ENCODE peak calls at places on chromosomes 4 and X, in five cellular contexts. R is breast epithelium, P is suprapubic skin, N is K562, F is upper lobe of left lung. C is an unnamed sample.
A peak's percentile ranks its signal among the peaks of the same experiment; 100 is the strongest.

GRCh38 chrX:131332331-131332730 is 43.2 kb upstream of the IGSF1 start:
- DNase-seq in N (peak; percentile 3), F (no peak), P (no peak), R (no peak), C (no peak)

GRCh38 chrX:49192722-49193328 is 6.7 kb upstream of the PRICKLE3 start:
- DNase-seq in P (no peak), F (no peak), R (no peak), N (peak; percentile 69), C (no peak)

GRCh38 chrX:31147175-31147574 is 75.3 kb upstream of the FTHL17 start:
- DNase-seq in F (no peak), R (no peak), N (no peak), P (no peak), C (no peak)

GRCh38 chr4:121777625-121778024 is 12.7 kb upstream of the SMIM43 start:
- DNase-seq in R (no peak), F (no peak), P (no peak), N (no peak), C (no peak)

GRCh38 chr4:33577798-33578197 is 2666.5 kb downstream of the ARAP2 start:
- DNase-seq in P (no peak), F (no peak), N (no peak), R (no peak), C (no peak)

GRCh38 chr4:77994194-77994721 is 62.9 kb upstream of the FRAS1 start:
- DNase-seq in N (peak; percentile 54), F (no peak), P (no peak), R (no peak), C (peak; percentile 8)

GRCh38 chrX:10015711-10016515 is 48.8 kb downstream of the CLDN34 start:
- DNase-seq in P (peak; percentile 77), R (peak; percentile 20), N (no peak), F (no peak), C (no peak)

GRCh38 chrX:97787849-97788248 is 904.1 kb downstream of the RPA4 start:
- DNase-seq in P (no peak), F (no peak), N (no peak), R (no peak), C (no peak)

GRCh38 chrX:63424063-63424462 is 72.9 kb upstream of the SPIN4 start:
- DNase-seq in N (no peak), R (no peak), P (no peak), F (no peak), C (no peak)

GRCh38 chr4:38026138-38026740 is 66.0 kb downstream of the PTTG2 start:
- DNase-seq in R (no peak), F (no peak), N (no peak), P (no peak), C (no peak)

GRCh38 chrX:45322820-45323219 is 122.1 kb upstream of the DIPK2B start:
- DNase-seq in R (no peak), P (no peak), F (no peak), N (no peak), C (no peak)

GRCh38 chr4:7112656-7113055 is 44.8 kb upstream of the GRPEL1 start:
- DNase-seq in F (peak; percentile 12), P (no peak), R (no peak), N (no peak), C (no peak)

GRCh38 chrX:41335590-41336331 is 1.8 kb downstream of the DDX3X start:
- DNase-seq in N (no peak), F (no peak), R (no peak), P (no peak), C (no peak)

GRCh38 chrX:103175944-103176753 is 38.8 kb upstream of the BEX4 start:
- DNase-seq in R (peak; percentile 40), F (peak; percentile 40), N (peak; percentile 67), P (no peak), C (peak; percentile 20)

GRCh38 chr4:127622923-127623754 is 9.6 kb upstream of the INTU start:
- DNase-seq in P (no peak), N (no peak), R (no peak), F (no peak), C (no peak)

GRCh38 chr4:183721207-183722081 is 62.4 kb downstream of the TRAPPC11 start:
- DNase-seq in N (peak; percentile 8), R (no peak), P (no peak), F (peak; percentile 80), C (peak; percentile 36)

GRCh38 chr4:24024597-24024996 is 134.8 kb upstream of the PPARGC1A start:
- DNase-seq in P (no peak), R (no peak), F (peak; percentile 44), N (no peak), C (no peak)

GRCh38 chr4:140935259-140935658 is 179.1 kb upstream of the TBC1D9 start:
- DNase-seq in R (no peak), N (no peak), P (no peak), F (no peak), C (no peak)

GRCh38 chr4:40980318-40980883 is 230.6 kb downstream of the NSUN7 start:
- DNase-seq in N (peak; percentile 3), F (no peak), P (no peak), R (no peak), C (no peak)

GRCh38 chr4:73609688-73610087 is 10.5 kb downstream of the RASSF6 start:
- DNase-seq in N (no peak), F (no peak), R (no peak), P (no peak), C (no peak)

GRCh38 chrX:100424012-100424411 is 13.9 kb upstream of the PCDH19 start:
- DNase-seq in R (no peak), P (no peak), F (no peak), N (peak; percentile 1), C (no peak)

GRCh38 chr4:98470831-98471230 is 187.6 kb downstream of the TSPAN5 start:
- DNase-seq in N (peak; percentile 19), R (no peak), F (no peak), P (no peak), C (no peak)

GRCh38 chr4:88697588-88698329 is at the start of gene NAP1L5:
- DNase-seq in N (peak; percentile 74), P (peak; percentile 80), R (peak; percentile 58), F (peak; percentile 70), C (peak; percentile 32)

GRCh38 chr4:177380730-177381287 is 61.4 kb downstream of the AGA start:
- DNase-seq in F (no peak), P (no peak), N (peak; percentile 50), R (no peak), C (no peak)

GRCh38 chr4:83028976-83029375 is 6.0 kb upstream of the COPS4 start:
- DNase-seq in P (no peak), R (no peak), N (no peak), F (no peak), C (no peak)

GRCh38 chr4:83029688-83030087 is 5.3 kb upstream of the COPS4 start:
- DNase-seq in F (no peak), N (no peak), R (no peak), P (no peak), C (no peak)

GRCh38 chr4:83036991-83037390 is 2.0 kb downstream of the COPS4 start:
- DNase-seq in R (no peak), P (no peak), F (no peak), N (peak; percentile 61), C (no peak)

GRCh38 chr4:83040269-83040668 is 5.3 kb downstream of the COPS4 start:
- DNase-seq in P (no peak), F (no peak), N (no peak), R (no peak), C (no peak)

DNA sequence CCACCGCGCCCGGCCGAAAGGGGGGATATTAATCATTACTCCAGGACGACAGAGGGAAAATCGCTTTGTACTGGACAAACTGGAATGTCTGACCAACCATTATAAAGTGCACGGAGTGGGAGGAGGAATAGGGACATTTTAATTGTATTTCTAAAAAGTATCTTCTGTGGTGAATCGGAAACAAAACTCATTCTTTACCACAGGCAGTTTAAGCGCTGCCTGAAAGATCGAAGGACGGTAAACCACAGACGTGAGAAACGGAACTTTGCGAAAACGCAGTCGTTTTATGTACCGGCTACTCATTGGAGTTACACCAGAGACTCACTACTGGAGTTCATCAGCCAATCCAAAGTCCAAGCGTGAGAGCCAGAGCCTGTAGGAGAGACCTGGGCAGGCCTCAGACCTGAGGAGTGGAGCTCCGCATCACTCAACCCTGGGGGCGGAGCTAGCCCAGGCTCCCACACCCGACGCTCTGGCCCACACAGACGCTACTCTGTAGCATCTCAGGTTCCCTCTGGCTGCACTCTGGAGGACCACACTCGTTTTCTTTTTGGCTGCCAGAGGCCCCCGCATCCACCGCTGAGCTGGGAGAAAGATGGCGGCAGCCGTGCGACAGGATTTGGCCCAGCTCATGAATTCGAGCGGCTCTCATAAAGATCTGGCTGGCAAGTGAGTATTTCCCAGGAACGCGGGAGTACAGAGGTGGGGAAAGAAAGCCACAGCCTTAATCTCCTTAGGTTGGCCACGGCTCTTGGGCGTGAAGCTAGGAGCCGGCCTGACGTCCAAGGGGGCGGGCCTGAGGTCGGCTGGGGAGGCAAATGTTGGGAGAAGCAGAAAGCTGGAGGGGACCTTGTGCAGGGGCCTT is at the start of gene COPS4:
- DNase-seq in P (peak; percentile 97), R (peak; percentile 98), F (peak; percentile 99), N (peak; percentile 99), C (peak; percentile 76)
- TF ChIP-seq POLR2A in P (peak; percentile 21), R (no peak), F (no peak), N (peak; percentile 95), C (peak; percentile 72)

DNA sequence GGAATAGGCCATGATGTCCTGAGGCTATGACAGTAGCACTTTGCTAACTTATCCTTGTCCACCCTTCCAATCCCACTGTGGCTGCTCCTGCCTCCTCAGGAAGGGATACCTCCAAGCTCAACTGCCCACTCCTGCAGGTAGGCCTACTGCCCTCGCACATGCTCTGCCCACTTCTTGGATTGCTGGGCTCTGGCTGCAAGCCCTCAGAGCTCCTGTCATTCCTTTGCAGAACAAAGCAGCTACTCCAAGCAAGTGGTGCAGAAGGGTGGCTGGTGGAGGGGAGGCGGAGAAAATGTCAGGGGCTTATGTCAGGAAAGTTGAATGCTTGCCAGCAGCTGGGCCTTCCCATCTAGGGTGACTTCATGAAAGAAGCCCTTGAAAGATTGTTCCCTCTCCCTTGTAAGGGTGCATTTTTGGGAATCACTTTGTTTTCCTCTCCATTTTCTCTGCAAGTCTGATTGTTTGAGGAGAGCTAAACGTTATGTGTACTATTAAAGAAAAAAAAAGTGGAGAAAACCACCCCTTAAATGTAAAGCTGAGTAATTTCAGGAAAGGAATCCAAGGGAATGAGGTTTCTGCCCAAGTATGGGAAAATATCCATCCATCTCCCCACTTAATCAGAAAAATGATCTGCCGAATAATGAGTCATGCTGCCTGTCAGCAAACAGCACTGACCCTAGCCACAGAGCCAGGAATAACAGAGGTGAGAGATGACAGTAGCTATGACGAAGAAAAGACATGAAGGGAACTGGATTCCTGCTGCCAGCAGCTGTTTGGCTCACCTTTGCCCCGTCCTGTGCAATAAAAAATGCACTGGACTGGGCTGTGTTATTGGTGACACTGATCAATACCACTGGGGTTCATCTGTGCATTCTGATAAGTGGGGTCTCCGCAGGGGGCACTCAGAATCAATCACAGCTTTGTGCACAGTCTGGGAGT is 102.0 kb downstream of the RTL5 start:
- DNase-seq in N (no peak), R (peak; percentile 17), F (no peak), P (no peak), C (no peak)
- TF ChIP-seq POLR2AphosphoS5 in N (no peak), R (no peak), F (no peak), P (no peak), C (no peak)

GRCh38 chr4:112231779-112232713 is at the start of gene AP1AR:
- DNase-seq in N (peak; percentile 88), P (peak; percentile 93), F (peak; percentile 88), R (peak; percentile 65), C (peak; percentile 75)
- TF ChIP-seq POLR2A in N (peak; percentile 90), P (peak; percentile 77), F (no peak), R (peak; percentile 10), C (peak; percentile 89)

GRCh38 chr4:182062936-182063335 is 180.3 kb upstream of the TENM3 start:
- DNase-seq in R (no peak), N (no peak), F (no peak), P (no peak), C (no peak)
- TF ChIP-seq POLR2AphosphoS5 in R (no peak), N (no peak), F (no peak), P (no peak), C (no peak)

GRCh38 chrX:154411981-154412340 is 622 bp downstream of the TAFAZZIN start:
- DNase-seq in P (no peak), R (peak; percentile 63), N (peak; percentile 79), F (peak; percentile 80), C (peak; percentile 70)
- TF ChIP-seq POLR2A in P (peak; percentile 14), R (peak; percentile 36), N (no peak), F (no peak), C (no peak)